ENCODE peak calls at places on chromosomes 5 and 9, in eight cellular contexts. One of them, this sample, is unnamed.
A peak's percentile ranks its signal among the peaks of the same experiment; 100 is the strongest.

GRCh38 chr5:137609122-137609521 is 110.0 kb upstream of the SPOCK1 start:
- DNase-seq in A549: no peak
- DNase-seq in GM23338: no peak
- DNase-seq in HepG2: no peak
- DNase-seq in K562: no peak
- DNase-seq in SK-N-SH: no peak
- DNase-seq in GM12878: no peak
- DNase-seq in HCT116: no peak
- DNase-seq in this sample: no peak

GRCh38 chr9:2826291-2826690 is 17.6 kb downstream of the PUM3 start:
- DNase-seq in GM12878: no peak
- DNase-seq in K562: no peak
- DNase-seq in A549: no peak
- DNase-seq in GM23338: no peak
- DNase-seq in HepG2: no peak
- DNase-seq in HCT116: no peak
- DNase-seq in SK-N-SH: no peak
- DNase-seq in this sample: no peak

GRCh38 chr5:81393783-81394718 is at the start of gene ACOT12:
- DNase-seq in GM23338: peak; percentile 79
- DNase-seq in SK-N-SH: peak; percentile 73
- DNase-seq in HCT116: no peak
- DNase-seq in GM12878: no peak
- DNase-seq in HepG2: no peak
- DNase-seq in A549: no peak
- DNase-seq in K562: no peak
- DNase-seq in this sample: peak; percentile 1

GRCh38 chr5:88190106-88190834 is 78.4 kb downstream of the TMEM161B start:
- DNase-seq in GM23338: peak; percentile 53
- DNase-seq in K562: no peak
- DNase-seq in A549: no peak
- DNase-seq in GM12878: no peak
- DNase-seq in HepG2: no peak
- DNase-seq in SK-N-SH: no peak
- DNase-seq in HCT116: no peak
- DNase-seq in this sample: no peak

GRCh38 chr5:139671096-139671841 is 23.1 kb downstream of the CXXC5 start:
- DNase-seq in GM23338: no peak
- DNase-seq in HCT116: no peak
- DNase-seq in HepG2: no peak
- DNase-seq in SK-N-SH: no peak
- DNase-seq in A549: no peak
- DNase-seq in K562: no peak
- DNase-seq in GM12878: no peak
- DNase-seq in this sample: peak; percentile 39

GRCh38 chr5:53560028-53560427 is 411 bp upstream of the NDUFS4 start:
- DNase-seq in HepG2: no peak
- DNase-seq in K562: no peak
- DNase-seq in GM23338: no peak
- DNase-seq in SK-N-SH: peak; percentile 5
- DNase-seq in HCT116: no peak
- DNase-seq in A549: peak; percentile 4
- DNase-seq in GM12878: peak; percentile 1
- DNase-seq in this sample: no peak

GRCh38 chr9:13952906-13953305 is 361.0 kb downstream of the NFIB start:
- DNase-seq in GM23338: no peak
- DNase-seq in HCT116: no peak
- DNase-seq in K562: no peak
- DNase-seq in A549: no peak
- DNase-seq in SK-N-SH: no peak
- DNase-seq in GM12878: no peak
- DNase-seq in HepG2: no peak
- DNase-seq in this sample: no peak

GRCh38 chr5:55868846-55869245 is 17.7 kb downstream of the IL31RA start:
- DNase-seq in HCT116: peak; percentile 82
- DNase-seq in HepG2: peak; percentile 19
- DNase-seq in SK-N-SH: no peak
- DNase-seq in GM23338: no peak
- DNase-seq in GM12878: no peak
- DNase-seq in K562: peak; percentile 12
- DNase-seq in A549: peak; percentile 79
- DNase-seq in this sample: peak; percentile 54

GRCh38 chr5:23007226-23007625 is 154.1 kb upstream of the CDH12 start:
- DNase-seq in A549: no peak
- DNase-seq in GM23338: no peak
- DNase-seq in HCT116: no peak
- DNase-seq in HepG2: no peak
- DNase-seq in K562: no peak
- DNase-seq in SK-N-SH: no peak
- DNase-seq in GM12878: no peak
- DNase-seq in this sample: no peak

GRCh38 chr5:150535611-150536010 is 27.7 kb downstream of the NDST1 start:
- DNase-seq in HepG2: no peak
- DNase-seq in GM23338: no peak
- DNase-seq in SK-N-SH: no peak
- DNase-seq in HCT116: no peak
- DNase-seq in GM12878: no peak
- DNase-seq in A549: no peak
- DNase-seq in K562: no peak
- DNase-seq in this sample: no peak

GRCh38 chr5:111953351-111954127 is 196.5 kb upstream of the NREP start:
- DNase-seq in HepG2: no peak
- DNase-seq in SK-N-SH: no peak
- DNase-seq in A549: no peak
- DNase-seq in HCT116: no peak
- DNase-seq in GM23338: no peak
- DNase-seq in GM12878: no peak
- DNase-seq in K562: no peak
- DNase-seq in this sample: no peak

GRCh38 chr5:64166201-64166959 is 737 bp downstream of the RNF180 start:
- DNase-seq in HCT116: no peak
- DNase-seq in A549: peak; percentile 4
- DNase-seq in HepG2: no peak
- DNase-seq in K562: no peak
- DNase-seq in GM12878: no peak
- DNase-seq in GM23338: peak; percentile 52
- DNase-seq in SK-N-SH: no peak
- DNase-seq in this sample: no peak

GRCh38 chr9:8622871-8623270 is 823.3 kb upstream of the DMAC1 start:
- DNase-seq in A549: no peak
- DNase-seq in GM12878: no peak
- DNase-seq in K562: no peak
- DNase-seq in HepG2: no peak
- DNase-seq in GM23338: no peak
- DNase-seq in SK-N-SH: no peak
- DNase-seq in HCT116: no peak
- DNase-seq in this sample: no peak
- TF ChIP-seq REST in A549: no peak
- TF ChIP-seq REST in GM12878: no peak
- TF ChIP-seq REST in K562: no peak
- TF ChIP-seq REST in HepG2: no peak
- TF ChIP-seq REST in GM23338: no peak
- TF ChIP-seq REST in SK-N-SH: no peak
- TF ChIP-seq REST in HCT116: no peak
- TF ChIP-seq REST in this sample: no peak

DNA sequence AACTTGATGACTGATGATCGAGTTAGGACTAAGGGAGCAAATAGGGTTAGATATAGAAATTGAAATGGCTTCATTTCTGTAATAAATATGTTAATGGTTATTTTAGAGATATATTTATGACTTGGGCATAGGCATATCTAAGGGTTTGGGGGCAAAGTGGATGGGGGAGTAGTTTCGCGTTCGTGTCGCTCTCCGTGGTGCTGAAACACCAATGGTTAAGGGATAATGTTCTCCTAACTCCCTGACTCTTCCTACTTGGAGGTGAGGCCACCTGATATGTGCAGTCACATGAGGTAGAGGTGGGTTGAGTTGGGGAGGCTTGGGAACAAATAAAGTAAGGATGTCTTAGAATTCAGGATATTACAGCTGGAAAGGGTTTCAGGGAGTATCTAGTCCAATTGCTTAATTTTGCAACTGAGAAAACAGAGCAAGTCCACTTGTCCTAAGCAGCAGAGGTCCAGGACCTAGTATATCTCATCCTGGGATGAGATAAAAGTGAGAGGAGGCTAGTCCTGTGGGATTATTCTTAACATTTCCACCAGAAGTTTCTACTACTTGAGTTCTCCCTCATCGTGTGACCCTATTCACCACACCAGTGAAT is 44.0 kb upstream of the MAP1B start:
- DNase-seq in GM23338: peak; percentile 79
- DNase-seq in SK-N-SH: no peak
- DNase-seq in GM12878: no peak
- DNase-seq in K562: peak; percentile 51
- DNase-seq in HepG2: peak; percentile 14
- DNase-seq in HCT116: no peak
- DNase-seq in A549: no peak
- DNase-seq in this sample: no peak
- TF ChIP-seq REST in GM23338: peak; percentile 94
- TF ChIP-seq REST in SK-N-SH: peak; percentile 98
- TF ChIP-seq REST in GM12878: peak; percentile 91
- TF ChIP-seq REST in K562: peak; percentile 94
- TF ChIP-seq REST in HepG2: peak; percentile 80
- TF ChIP-seq REST in HCT116: peak; percentile 90
- TF ChIP-seq REST in A549: peak; percentile 95
- TF ChIP-seq REST in this sample: peak; percentile 93

GRCh38 chr5:126984632-126985031 is 45.7 kb downstream of the MARCHF3 start:
- DNase-seq in K562: no peak
- DNase-seq in GM23338: no peak
- DNase-seq in A549: no peak
- DNase-seq in HCT116: no peak
- DNase-seq in SK-N-SH: no peak
- DNase-seq in HepG2: no peak
- DNase-seq in GM12878: no peak
- DNase-seq in this sample: no peak
- TF ChIP-seq REST in K562: no peak
- TF ChIP-seq REST in GM23338: no peak
- TF ChIP-seq REST in A549: no peak
- TF ChIP-seq REST in HCT116: no peak
- TF ChIP-seq REST in SK-N-SH: no peak
- TF ChIP-seq REST in HepG2: no peak
- TF ChIP-seq REST in GM12878: no peak
- TF ChIP-seq REST in this sample: no peak

DNA sequence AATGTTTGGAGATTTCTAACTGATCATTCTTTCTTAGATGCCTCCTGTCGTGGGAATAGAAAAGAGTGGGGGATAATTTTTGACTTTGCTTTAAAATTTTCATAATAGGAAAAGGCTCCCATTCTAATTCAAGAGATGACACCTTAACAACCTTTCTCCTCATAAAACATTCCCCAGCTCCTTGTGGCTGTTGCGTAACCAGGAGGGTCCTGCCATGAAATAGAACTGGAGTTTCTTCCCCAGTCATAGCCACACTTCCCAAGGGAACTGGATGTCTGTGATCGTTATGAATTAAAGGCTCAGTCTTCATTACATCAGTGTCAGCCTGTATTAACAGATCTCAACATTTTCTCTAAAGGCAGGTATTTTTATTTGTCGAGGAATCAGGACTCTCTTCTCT is 119.9 kb upstream of the DAP start:
- DNase-seq in GM12878: no peak
- DNase-seq in HCT116: no peak
- DNase-seq in SK-N-SH: no peak
- DNase-seq in HepG2: no peak
- DNase-seq in A549: no peak
- DNase-seq in GM23338: no peak
- DNase-seq in K562: no peak
- DNase-seq in this sample: no peak
- TF ChIP-seq REST in GM12878: no peak
- TF ChIP-seq REST in HCT116: no peak
- TF ChIP-seq REST in SK-N-SH: no peak
- TF ChIP-seq REST in HepG2: no peak
- TF ChIP-seq REST in A549: no peak
- TF ChIP-seq REST in GM23338: no peak
- TF ChIP-seq REST in K562: no peak
- TF ChIP-seq REST in this sample: no peak

GRCh38 chr5:148696438-148697036 is 42.2 kb upstream of the HTR4 start:
- DNase-seq in HCT116: no peak
- DNase-seq in SK-N-SH: no peak
- DNase-seq in GM12878: no peak
- DNase-seq in A549: no peak
- DNase-seq in HepG2: no peak
- DNase-seq in K562: no peak
- DNase-seq in GM23338: peak; percentile 9
- DNase-seq in this sample: no peak

GRCh38 chr5:148702019-148702596 is 47.8 kb upstream of the HTR4 start:
- DNase-seq in SK-N-SH: no peak
- DNase-seq in GM23338: no peak
- DNase-seq in HepG2: no peak
- DNase-seq in A549: no peak
- DNase-seq in K562: no peak
- DNase-seq in HCT116: no peak
- DNase-seq in GM12878: no peak
- DNase-seq in this sample: no peak

GRCh38 chr5:148699028-148699427 is 44.7 kb upstream of the HTR4 start:
- DNase-seq in HCT116: no peak
- DNase-seq in GM23338: no peak
- DNase-seq in K562: no peak
- DNase-seq in HepG2: no peak
- DNase-seq in A549: no peak
- DNase-seq in SK-N-SH: no peak
- DNase-seq in GM12878: no peak
- DNase-seq in this sample: no peak

GRCh38 chr5:148697821-148698196 is 43.5 kb upstream of the HTR4 start:
- DNase-seq in GM12878: no peak
- DNase-seq in HCT116: no peak
- DNase-seq in K562: no peak
- DNase-seq in A549: no peak
- DNase-seq in SK-N-SH: no peak
- DNase-seq in HepG2: no peak
- DNase-seq in GM23338: no peak
- DNase-seq in this sample: no peak

GRCh38 chr5:148697177-148697820 is 43.0 kb upstream of the HTR4 start:
- DNase-seq in GM12878: no peak
- DNase-seq in HepG2: no peak
- DNase-seq in HCT116: no peak
- DNase-seq in K562: peak; percentile 60
- DNase-seq in A549: no peak
- DNase-seq in SK-N-SH: no peak
- DNase-seq in GM23338: no peak
- DNase-seq in this sample: no peak
- TF ChIP-seq REST in GM12878: no peak
- TF ChIP-seq REST in HepG2: no peak
- TF ChIP-seq REST in HCT116: no peak
- TF ChIP-seq REST in K562: no peak
- TF ChIP-seq REST in A549: no peak
- TF ChIP-seq REST in SK-N-SH: no peak
- TF ChIP-seq REST in GM23338: no peak
- TF ChIP-seq REST in this sample: no peak

GRCh38 chr5:158498959-158499679 is 600.6 kb downstream of the EBF1 start:
- DNase-seq in GM12878: no peak
- DNase-seq in HepG2: no peak
- DNase-seq in A549: no peak
- DNase-seq in K562: no peak
- DNase-seq in SK-N-SH: no peak
- DNase-seq in GM23338: no peak
- DNase-seq in HCT116: no peak
- DNase-seq in this sample: no peak
- TF ChIP-seq REST in GM12878: no peak
- TF ChIP-seq REST in HepG2: no peak
- TF ChIP-seq REST in A549: no peak
- TF ChIP-seq REST in K562: no peak
- TF ChIP-seq REST in SK-N-SH: no peak
- TF ChIP-seq REST in GM23338: no peak
- TF ChIP-seq REST in HCT116: no peak
- TF ChIP-seq REST in this sample: no peak

GRCh38 chr5:85311536-85311935 is 926.9 kb upstream of the EDIL3 start:
- DNase-seq in HCT116: no peak
- DNase-seq in SK-N-SH: no peak
- DNase-seq in GM23338: no peak
- DNase-seq in HepG2: no peak
- DNase-seq in K562: no peak
- DNase-seq in A549: no peak
- DNase-seq in GM12878: no peak
- DNase-seq in this sample: no peak
- TF ChIP-seq REST in HCT116: no peak
- TF ChIP-seq REST in SK-N-SH: no peak
- TF ChIP-seq REST in GM23338: no peak
- TF ChIP-seq REST in HepG2: no peak
- TF ChIP-seq REST in K562: no peak
- TF ChIP-seq REST in A549: no peak
- TF ChIP-seq REST in GM12878: no peak
- TF ChIP-seq REST in this sample: no peak